ENCODE peak calls at places on chromosome 2, in five cellular contexts. S, N, W, D and K are unnamed samples.

GRCh38 chr2:136135924-136136906 is 18.3 kb upstream of the CXCR4 start:
- DNase-seq in W (no peak), D (no peak), S (no peak), N (no peak), K (no peak)

GRCh38 chr2:88114821-88115220 is 13.0 kb downstream of the FABP1 start:
- DNase-seq in D (no peak), S (no peak), N (no peak), W (no peak), K (no peak)

GRCh38 chr2:236917164-236917563 is 168.5 kb upstream of the COPS8 start:
- DNase-seq in S (no peak), W (no peak), D (no peak), N (no peak), K (no peak)

GRCh38 chr2:143158098-143158497 is 28.9 kb downstream of the ARHGAP15 start:
- DNase-seq in D (no peak), S (no peak), N (no peak), W (no peak), K (no peak)

GRCh38 chr2:142974288-142975024 is 97.0 kb downstream of the KYNU start:
- DNase-seq in D (no peak), S (no peak), W (no peak), N (no peak), K (no peak)

GRCh38 chr2:106789185-106789584 is 96.8 kb downstream of the ST6GAL2 start:
- DNase-seq in S (peak; percentile 30), W (no peak), N (no peak), D (no peak), K (no peak)

GRCh38 chr2:95158891-95159619 is 593 bp downstream of the ZNF514 start:
- DNase-seq in S (peak; percentile 19), W (peak; percentile 18), N (no peak), D (peak; percentile 52), K (peak; percentile 81)

GRCh38 chr2:3282056-3282998 is 95.3 kb downstream of the EIPR1 start:
- DNase-seq in W (no peak), N (peak; percentile 23), S (peak; percentile 91), D (peak; percentile 48), K (peak; percentile 67)

GRCh38 chr2:95271381-95271971 is 2.8 kb upstream of the PROM2 start:
- DNase-seq in S (no peak), W (no peak), N (no peak), D (no peak), K (no peak)

GRCh38 chr2:214503568-214503967 is 92.7 kb downstream of the VWC2L start:
- DNase-seq in D (no peak), N (no peak), S (no peak), W (no peak), K (no peak)

GRCh38 chr2:154425999-154426398 is 272.5 kb upstream of the KCNJ3 start:
- DNase-seq in S (peak; percentile 65), W (no peak), N (no peak), D (no peak), K (no peak)

GRCh38 chr2:120938132-120938771 is 202.6 kb downstream of the GLI2 start:
- DNase-seq in S (peak; percentile 86), N (no peak), D (no peak), W (no peak), K (no peak)

GRCh38 chr2:225282858-225283693 is 116.4 kb upstream of the NYAP2 start:
- DNase-seq in N (no peak), D (no peak), S (peak; percentile 35), W (peak; percentile 8), K (peak; percentile 15)

GRCh38 chr2:239397856-239398470 is 2.9 kb downstream of the HDAC4 start:
- DNase-seq in D (no peak), S (no peak), W (no peak), N (no peak), K (no peak)

GRCh38 chr2:128305555-128306080 is 13.1 kb downstream of the HS6ST1 start:
- DNase-seq in N (no peak), S (no peak), D (peak; percentile 9), W (no peak), K (no peak)

GRCh38 chr2:211766689-211767088 is 771.9 kb downstream of the ERBB4 start:
- DNase-seq in N (no peak), D (no peak), W (no peak), S (no peak), K (no peak)

GRCh38 chr2:106816974-106817373 is 69.0 kb downstream of the ST6GAL2 start:
- DNase-seq in W (no peak), D (peak; percentile 41), N (no peak), S (no peak), K (no peak)

GRCh38 chr2:236867441-236868260 is 218.0 kb upstream of the COPS8 start:
- DNase-seq in S (no peak), N (no peak), D (no peak), W (no peak), K (no peak)

GRCh38 chr2:42051168-42052125 is 3.6 kb downstream of the PKDCC start:
- DNase-seq in S (no peak), W (no peak), D (no peak), N (no peak), K (peak; percentile 70)

GRCh38 chr2:88019985-88020384 is 3.6 kb upstream of the RNU2-63P start:
- DNase-seq in D (no peak), W (no peak), N (no peak), S (no peak), K (no peak)

GRCh38 chr2:5673148-5673860 is 18.9 kb upstream of the SOX11 start:
- DNase-seq in N (no peak), W (no peak), S (no peak), D (no peak), K (peak; percentile 82)

GRCh38 chr2:197052371-197052770 is 125.9 kb upstream of the PGAP1 start:
- DNase-seq in D (no peak), S (peak; percentile 16), W (no peak), N (no peak), K (no peak)

GRCh38 chr2:207332473-207333212 is 166.9 kb upstream of the KLF7 start:
- DNase-seq in N (no peak), S (no peak), W (no peak), D (no peak), K (no peak)

GRCh38 chr2:74778381-74779371 is 55.3 kb upstream of the HK2 start:
- DNase-seq in N (no peak), S (peak; percentile 53), D (no peak), W (peak; percentile 68), K (peak; percentile 79)

GRCh38 chr2:74772071-74772470 is 61.9 kb upstream of the HK2 start:
- DNase-seq in S (no peak), D (no peak), W (no peak), N (no peak), K (no peak)

GRCh38 chr2:74779587-74780135 is 54.3 kb upstream of the HK2 start:
- DNase-seq in S (no peak), D (no peak), N (no peak), W (no peak), K (no peak)

GRCh38 chr2:74777161-74777900 is 56.6 kb upstream of the HK2 start:
- DNase-seq in N (no peak), D (no peak), S (no peak), W (no peak), K (no peak)
- H3K4me3 ChIP-seq in N (no peak overlapping the region), D (no peak overlapping the region), S (no peak overlapping the region), W (no peak overlapping the region), K (no peak overlapping the region)

GRCh38 chr2:176187306-176188217 is 906 bp upstream of the HOXD1 start:
- DNase-seq in W (no peak), N (no peak), S (no peak), D (no peak), K (peak; percentile 61)
- H3K27me3 ChIP-seq in W (peaks cover 99% of the 10 kb centered on the region), N (peaks cover 55% of the 10 kb centered on the region), S (no peaks in the 10 kb centered on the region), D (peaks cover 100% of the 10 kb centered on the region), K (peaks cover 89% of the 10 kb centered on the region)

GRCh38 chr2:75310915-75311314 is 111.6 kb upstream of the TACR1 start:
- DNase-seq in W (no peak), S (no peak), D (no peak), N (no peak), K (no peak)
- H3K4me3 ChIP-seq in W (no peak overlapping the region), S (no peak overlapping the region), D (no peak overlapping the region), N (no peak overlapping the region), K (no peak overlapping the region)

GRCh38 chr2:118604346-118604745 is 243.1 kb downstream of the EN1 start:
- DNase-seq in S (no peak), D (no peak), W (no peak), N (no peak), K (no peak)

GRCh38 chr2:118609138-118609537 is 238.3 kb downstream of the EN1 start:
- DNase-seq in S (no peak), D (no peak), N (no peak), W (no peak), K (no peak)

GRCh38 chr2:118607663-118608062 is 239.8 kb downstream of the EN1 start:
- DNase-seq in D (no peak), N (no peak), W (no peak), S (no peak), K (no peak)

GRCh38 chr2:118599141-118599540 is 248.3 kb downstream of the EN1 start:
- DNase-seq in N (no peak), D (no peak), S (no peak), W (no peak), K (no peak)

DNA sequence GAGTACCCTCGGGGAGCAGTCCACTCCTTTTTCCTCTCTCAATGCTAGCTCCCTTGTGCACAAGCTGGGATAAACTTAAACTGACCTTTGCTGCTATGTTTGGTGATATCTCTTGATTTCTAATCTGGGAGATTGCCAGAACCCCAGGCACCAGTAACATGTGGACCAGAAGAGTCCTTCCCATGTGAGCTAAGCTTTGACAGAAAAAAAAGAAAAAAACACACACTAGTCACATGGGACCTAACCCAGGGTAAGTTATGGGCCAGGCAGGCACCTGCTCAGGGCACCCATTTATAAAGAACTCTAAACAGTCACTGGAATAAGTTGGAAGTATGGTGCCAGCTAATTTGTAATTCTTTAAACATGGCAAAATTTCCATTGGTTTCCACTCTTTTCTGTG is 242.6 kb downstream of the EN1 start:
- DNase-seq in S (no peak), W (no peak), N (no peak), D (no peak), K (no peak)
- H3K27me3 ChIP-seq in S (no peaks in the 10 kb centered on the region), W (no peaks in the 10 kb centered on the region), N (no peaks in the 10 kb centered on the region), D (peaks cover 21% of the 10 kb centered on the region), K (no peaks in the 10 kb centered on the region)

DNA sequence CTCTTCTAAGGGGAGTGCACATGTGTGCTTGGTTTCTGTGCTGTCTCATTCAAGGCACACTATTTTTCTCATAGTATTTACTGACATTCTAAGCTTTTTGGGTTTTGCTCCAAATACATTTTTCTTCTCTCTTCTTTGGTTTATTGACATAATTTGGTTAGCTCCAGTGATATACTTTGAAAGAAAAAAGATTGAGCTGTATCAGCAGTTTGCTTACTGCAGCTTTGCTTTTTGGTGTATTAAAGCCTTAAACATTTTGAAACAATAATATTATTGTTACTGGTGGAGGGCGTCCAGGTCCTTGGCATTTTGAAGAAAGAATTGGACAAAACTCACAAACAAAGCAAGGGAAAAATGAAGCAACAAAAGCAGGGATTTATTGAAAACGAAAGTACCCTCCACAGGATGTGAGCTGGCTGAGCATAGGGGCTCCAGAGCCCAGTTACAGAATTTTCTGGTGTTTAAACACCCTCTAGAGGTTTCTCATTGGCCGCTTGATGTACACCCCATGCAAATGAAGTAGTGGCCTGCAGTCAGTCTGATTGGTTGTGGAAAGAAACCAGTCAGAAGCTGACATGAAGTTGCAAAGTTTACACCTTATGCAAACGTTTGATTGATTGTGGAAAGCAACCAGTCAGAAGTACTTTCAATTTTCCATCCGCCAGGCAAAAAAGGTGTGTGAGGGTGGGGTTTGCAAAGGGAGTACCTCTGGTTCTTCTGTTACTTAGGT is 62.2 kb downstream of the VWA3B start:
- DNase-seq in S (peak; percentile 27), W (no peak), N (peak; percentile 7), D (no peak), K (no peak)
- H3K4me3 ChIP-seq in S (peak overlapping the region; percentile 31), W (no peak overlapping the region), N (peak overlapping the region; percentile 33), D (peak overlapping the region; percentile 42), K (no peak overlapping the region)